ENCODE peak calls at places on chromosomes 5 and 9, in ten cellular contexts. B, I, K, S, E, T, H, M, X and Q are unnamed samples.

GRCh38 chr5:84292788-84293653 is 91.7 kb downstream of the EDIL3 start:
- DNase-seq in I (no peak), H (no peak), B (no peak), T (no peak), X (no peak), M (no peak), E (no peak), S (no peak), K (no peak), Q (no peak)

GRCh38 chr5:132873930-132874271 is 433 bp downstream of the LEAP2 start:
- DNase-seq in X (no peak), K (no peak), E (no peak), T (no peak), M (no peak), S (no peak), I (no peak), B (no peak), H (no peak), Q (no peak)

GRCh38 chr9:27572918-27573698 is at the start of gene C9orf72:
- DNase-seq in I (peak; percentile 90), T (peak; percentile 81), M (peak; percentile 89), H (no peak), X (peak; percentile 51), E (peak; percentile 80), K (peak; percentile 95), B (peak; percentile 81), S (peak; percentile 89), Q (peak; percentile 53)

GRCh38 chr5:83509535-83509934 is 38.0 kb downstream of the VCAN start:
- DNase-seq in E (no peak), X (no peak), H (peak; percentile 67), T (no peak), M (no peak), K (no peak), B (no peak), I (no peak), S (peak; percentile 83), Q (no peak)

GRCh38 chr9:134422301-134422700 is 96.0 kb downstream of the RXRA start:
- DNase-seq in B (no peak), H (no peak), K (no peak), X (no peak), S (no peak), I (no peak), E (no peak), T (no peak), M (no peak), Q (peak; percentile 47)

GRCh38 chr5:14105717-14106435 is 37.3 kb upstream of the TRIO start:
- DNase-seq in K (no peak), X (peak; percentile 86), T (no peak), I (no peak), S (peak; percentile 96), B (no peak), H (peak; percentile 57), E (no peak), M (no peak), Q (peak; percentile 45)

GRCh38 chr9:126984969-126985368 is 70.4 kb downstream of the RALGPS1 start:
- DNase-seq in S (peak; percentile 16), B (no peak), H (no peak), T (no peak), K (no peak), X (no peak), M (no peak), E (no peak), I (no peak), Q (no peak)

GRCh38 chr5:179906294-179906794 is 1.4 kb downstream of the TBC1D9B start:
- DNase-seq in I (no peak), E (no peak), M (no peak), K (no peak), S (no peak), T (no peak), B (no peak), X (peak; percentile 4), H (no peak), Q (no peak)